ENCODE peak calls at places on chromosomes 6 and 20, in ten cellular contexts. X is endothelial cell of umbilical vein, P is upper lobe of left lung, T is A549, V is tibial nerve, W is body of pancreas, I is breast epithelium, Q is uterus, K is heart left ventricle, J is lower leg skin. G is an unnamed sample.

GRCh38 chr6:117396228-117396627 is 29.5 kb downstream of the ROS1 start:
- DNase-seq in K (no peak), J (no peak), X (no peak), V (no peak), Q (no peak), T (no peak), W (no peak), I (no peak), P (no peak), G (no peak)

GRCh38 chr6:138013949-138014348 is 93.3 kb downstream of the PERP start:
- DNase-seq in W (no peak), P (no peak), I (no peak), Q (no peak), X (no peak), K (no peak), J (peak), V (no peak), T (no peak), G (no peak)

GRCh38 chr6:135382182-135382628 is 115.3 kb downstream of the AHI1 start:
- DNase-seq in V (no peak), K (no peak), W (no peak), I (no peak), X (no peak), T (no peak), J (no peak), P (no peak), Q (no peak), G (no peak)

GRCh38 chr6:170175644-170176620 is 114.9 kb downstream of the DLL1 start:
- DNase-seq in Q (no peak), T (no peak), J (no peak), P (no peak), W (peak), I (peak), X (no peak), V (no peak), K (no peak), G (peak)

GRCh38 chr20:22776369-22776768 is 192.0 kb upstream of the FOXA2 start:
- DNase-seq in T (peak), K (no peak), J (no peak), P (no peak), X (no peak), W (no peak), Q (no peak), V (no peak), I (no peak), G (no peak)

GRCh38 chr6:166836785-166837718 is 119.3 kb downstream of the RNASET2 start:
- DNase-seq in I (no peak), K (no peak), J (no peak), W (no peak), Q (no peak), P (no peak), X (no peak), T (no peak), V (no peak), G (no peak)

GRCh38 chr20:41308726-41309413 is 8.7 kb downstream of the ZHX3 start:
- DNase-seq in I (no peak), X (no peak), V (no peak), J (no peak), Q (no peak), W (no peak), K (no peak), T (no peak), P (no peak), G (no peak)

GRCh38 chr6:134420638-134421181 is 102.8 kb upstream of the SGK1 start:
- DNase-seq in J (no peak), I (no peak), T (peak), P (no peak), V (no peak), Q (no peak), W (no peak), K (no peak), X (peak), G (no peak)

GRCh38 chr6:13614126-13614925 is 809 bp upstream of the NOL7 start:
- DNase-seq in K (no peak), P (peak), X (no peak), I (peak), J (peak), V (no peak), Q (no peak), T (no peak), W (peak), G (no peak)

GRCh38 chr20:62736407-62737071 is 27.9 kb downstream of the NTSR1 start:
- DNase-seq in K (no peak), I (peak), T (no peak), W (no peak), X (no peak), V (no peak), P (no peak), J (no peak), Q (no peak), G (peak)

GRCh38 chr20:44780226-44780625 is 30.1 kb downstream of the RIMS4 start:
- DNase-seq in X (peak), W (no peak), P (no peak), V (no peak), K (peak), I (no peak), T (peak), Q (no peak), J (no peak), G (peak)

GRCh38 chr6:6317386-6317785 is 3.1 kb downstream of the F13A1 start:
- DNase-seq in X (no peak), J (no peak), K (no peak), I (no peak), T (no peak), P (no peak), V (no peak), W (no peak), Q (no peak), G (no peak)

GRCh38 chr20:46557231-46557956 is 6.9 kb upstream of the OCSTAMP start:
- DNase-seq in J (no peak), Q (no peak), T (no peak), X (peak), W (no peak), K (no peak), V (no peak), P (no peak), I (no peak), G (no peak)

GRCh38 chr6:14682821-14683220 is 563.0 kb upstream of the JARID2 start:
- DNase-seq in T (no peak), J (no peak), P (no peak), V (no peak), K (no peak), I (no peak), X (no peak), Q (no peak), W (no peak), G (no peak)

GRCh38 chr6:18488526-18489270 is 101.5 kb downstream of the RNF144B start:
- DNase-seq in V (no peak), Q (no peak), J (no peak), X (no peak), T (no peak), W (no peak), I (no peak), K (no peak), P (no peak), G (no peak)

GRCh38 chr20:48635791-48636267 is 192.0 kb downstream of the PREX1 start:
- DNase-seq in P (no peak), K (peak), Q (no peak), V (no peak), T (peak), I (no peak), J (no peak), W (no peak), X (peak), G (no peak)

GRCh38 chr6:163529605-163530004 is 115.1 kb downstream of the QKI start:
- DNase-seq in T (peak), V (no peak), I (no peak), J (no peak), Q (no peak), K (no peak), P (no peak), W (no peak), X (peak), G (no peak)

GRCh38 chr20:3172126-3172932 is 1.0 kb downstream of the LZTS3 start:
- DNase-seq in V (no peak), J (no peak), P (no peak), X (no peak), K (no peak), T (no peak), I (no peak), Q (no peak), W (no peak), G (no peak)

GRCh38 chr20:49916146-49917002 is 1.0 kb upstream of the SPATA2 start:
- DNase-seq in Q (no peak), W (peak), V (no peak), T (peak), J (no peak), K (no peak), I (no peak), X (peak), P (no peak), G (no peak)

GRCh38 chr20:56893206-56893605 is 264.1 kb downstream of the TFAP2C start:
- DNase-seq in V (no peak), P (no peak), Q (no peak), X (no peak), W (peak), I (no peak), K (no peak), J (no peak), T (no peak), G (no peak)

DNA sequence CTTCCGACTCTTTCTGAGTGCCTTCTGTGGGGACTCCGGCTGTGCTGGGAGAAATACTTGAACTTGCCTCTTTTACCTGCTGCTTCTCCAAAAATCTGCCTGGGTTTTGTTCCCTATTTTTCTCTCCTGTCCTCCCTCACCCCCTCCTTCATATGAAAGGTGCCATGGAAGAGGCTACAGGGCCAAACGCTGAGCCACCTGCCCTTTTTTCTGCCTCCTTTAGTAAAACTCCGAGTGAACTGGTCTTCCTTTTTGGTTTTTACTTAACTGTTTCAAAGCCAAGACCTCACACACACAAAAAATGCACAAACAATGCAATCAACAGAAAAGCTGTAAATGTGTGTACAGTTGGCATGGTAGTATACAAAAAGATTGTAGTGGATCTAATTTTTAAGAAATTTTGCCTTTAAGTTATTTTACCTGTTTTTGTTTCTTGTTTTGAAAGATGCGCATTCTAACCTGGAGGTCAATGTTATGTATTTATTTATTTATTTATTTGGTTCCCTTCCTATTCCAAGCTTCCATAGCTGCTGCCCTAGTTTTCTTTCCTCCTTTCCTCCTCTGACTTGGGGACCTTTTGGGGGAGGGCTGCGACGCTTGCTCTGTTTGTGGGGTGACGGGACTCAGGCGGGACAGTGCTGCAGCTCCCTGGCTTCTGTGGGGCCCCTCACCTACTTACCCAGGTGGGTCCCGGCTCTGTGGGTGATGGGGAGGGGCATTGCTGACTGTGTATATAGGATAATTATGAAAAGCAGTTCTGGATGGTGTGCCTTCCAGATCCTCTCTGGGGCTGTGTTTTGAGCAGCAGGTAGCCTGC is 4.8 kb downstream of the PIM1 start:
- DNase-seq in Q (no peak), K (no peak), J (no peak), I (no peak), X (no peak), W (no peak), V (no peak), P (no peak), T (no peak), G (peak)
- TF ChIP-seq POLR2A in Q (no peak), K (no peak), J (no peak), I (no peak), X (no peak), W (no peak), V (no peak), P (no peak), T (no peak), G (no peak)

GRCh38 chr20:35277531-35278395 is at the start of gene MMP24OS:
- DNase-seq in I (peak), X (peak), J (peak), Q (peak), K (peak), W (peak), V (peak), T (peak), P (peak), G (peak)
- TF ChIP-seq POLR2A in I (peak), X (peak), J (peak), Q (peak), K (peak), W (peak), V (peak), T (peak), P (peak), G (peak)

DNA sequence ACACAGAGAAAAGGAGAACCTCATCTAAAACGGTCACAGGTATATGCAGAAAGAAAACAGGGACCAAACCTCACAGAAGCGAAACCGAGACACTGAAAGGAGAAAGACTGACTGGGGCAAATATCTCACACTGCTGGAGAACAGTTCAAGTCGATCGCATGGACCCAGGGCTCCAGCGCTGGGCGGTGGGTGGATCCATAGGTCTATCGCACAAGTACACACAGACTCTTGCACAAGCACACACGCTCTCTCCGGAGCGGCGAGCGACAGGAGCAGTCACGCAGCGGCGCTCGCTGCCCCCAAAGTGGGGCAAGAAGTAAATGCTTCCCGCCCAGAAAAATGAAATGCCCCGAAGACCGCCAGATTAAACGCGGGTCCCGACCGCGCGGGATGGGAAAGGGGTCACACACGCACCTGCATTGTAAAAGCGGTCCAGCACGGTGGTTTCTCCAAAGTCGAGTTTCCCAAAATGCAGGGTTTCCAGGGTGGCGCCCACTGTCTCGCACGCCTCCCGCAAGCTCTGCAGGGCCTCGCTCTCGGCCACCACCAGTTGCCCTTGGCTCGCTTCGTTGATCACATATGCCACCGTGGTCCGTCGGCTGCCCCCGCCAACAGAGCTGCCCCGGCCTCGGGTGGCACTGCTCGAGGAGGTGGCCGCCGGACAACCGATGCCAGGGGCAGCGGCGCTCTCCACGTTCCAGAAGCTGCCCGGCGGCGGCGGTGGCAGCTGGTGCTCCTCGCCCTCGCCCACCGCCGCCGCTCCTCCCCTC is 796 bp downstream of the MAP3K5 start:
- DNase-seq in W (peak), Q (peak), T (peak), I (no peak), V (peak), J (peak), K (peak), X (peak), P (peak), G (peak)
- TF ChIP-seq POLR2A in W (peak), Q (peak), T (no peak), I (no peak), V (no peak), J (no peak), K (no peak), X (peak), P (no peak), G (peak)

GRCh38 chr20:58994390-58995159 is 12.5 kb downstream of the CTSZ start:
- DNase-seq in I (no peak), K (no peak), T (no peak), P (no peak), V (no peak), Q (no peak), W (no peak), X (no peak), J (no peak), G (no peak)

GRCh38 chr20:58991720-58992119 is 10.7 kb downstream of the NELFCD start:
- DNase-seq in W (no peak), V (no peak), K (peak), X (no peak), Q (no peak), J (no peak), P (no peak), T (no peak), I (no peak), G (no peak)

GRCh38 chr20:58992911-58993310 is 11.9 kb downstream of the NELFCD start:
- DNase-seq in V (no peak), T (no peak), J (no peak), K (peak), Q (no peak), P (no peak), X (no peak), W (no peak), I (no peak), G (no peak)

GRCh38 chr20:58995461-58996225 is 11.4 kb downstream of the CTSZ start:
- DNase-seq in V (no peak), P (no peak), I (no peak), X (no peak), Q (no peak), J (no peak), K (no peak), W (no peak), T (peak), G (no peak)

GRCh38 chr20:58993332-58994248 is 12.5 kb downstream of the NELFCD start:
- DNase-seq in T (no peak), K (peak), I (no peak), V (no peak), X (no peak), Q (peak), P (no peak), J (no peak), W (no peak), G (no peak)
- TF ChIP-seq POLR2A in T (no peak), K (no peak), I (no peak), V (no peak), X (peak), Q (no peak), P (no peak), J (no peak), W (no peak), G (no peak)

GRCh38 chr6:99297006-99297405 is 52.5 kb downstream of the FAXC start:
- DNase-seq in X (no peak), V (no peak), J (no peak), I (no peak), W (no peak), P (no peak), T (no peak), K (no peak), Q (no peak), G (no peak)

GRCh38 chr6:99295276-99295675 is 54.2 kb downstream of the FAXC start:
- DNase-seq in X (no peak), J (no peak), T (no peak), P (no peak), V (no peak), K (no peak), Q (no peak), I (no peak), W (no peak), G (no peak)

GRCh38 chr6:99296261-99296660 is 53.2 kb downstream of the FAXC start:
- DNase-seq in Q (no peak), T (no peak), J (no peak), I (no peak), V (no peak), W (no peak), P (no peak), K (no peak), X (no peak), G (no peak)

GRCh38 chr6:99294786-99295185 is 54.7 kb downstream of the FAXC start:
- DNase-seq in W (no peak), I (no peak), T (no peak), Q (no peak), K (no peak), V (no peak), J (no peak), X (no peak), P (no peak), G (no peak)

DNA sequence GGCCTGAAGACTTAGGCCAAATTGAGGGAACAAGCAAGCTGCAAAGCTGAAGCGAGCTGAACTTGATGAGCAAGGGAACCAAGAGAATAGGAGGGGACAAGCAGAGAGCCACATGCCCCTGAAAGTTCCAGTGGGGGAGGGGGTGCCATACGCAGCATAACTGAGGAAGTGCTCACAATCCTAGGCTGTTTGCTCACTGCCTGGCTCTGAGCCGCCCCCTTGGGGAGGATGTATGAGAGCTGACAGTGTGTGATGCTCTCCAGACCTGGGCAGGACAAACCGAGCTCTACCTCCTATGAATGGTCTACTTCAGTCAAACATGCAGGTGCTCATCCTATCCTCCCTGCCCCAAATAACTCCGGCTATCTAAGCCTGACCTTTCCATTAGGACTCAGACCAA is 52.1 kb downstream of the FAXC start:
- DNase-seq in K (no peak), J (no peak), Q (no peak), T (no peak), W (no peak), I (no peak), P (no peak), V (no peak), X (no peak), G (no peak)
- TF ChIP-seq POLR2A in K (no peak), J (no peak), Q (no peak), T (no peak), W (no peak), I (no peak), P (no peak), V (no peak), X (no peak), G (no peak)